ENCODE peak calls at places on chromosomes 16 and 17, in ten cellular contexts. F is HL-60; J is CD4-positive, alpha-beta memory T cell; Y is prostate gland; N is ovary; K is pancreas; E is thoracic aorta; D is hepatocyte; C is uterus; A is mammary epithelial cell. V is an unnamed sample.
A peak's percentile ranks its signal among the peaks of the same experiment; 100 is the strongest.

GRCh38 chr17:19573075-19573474 is 39.4 kb downstream of the SLC47A1 start:
- DNase-seq in D (peak; percentile 32), F (peak; percentile 19), K (no peak), J (no peak), N (no peak), E (no peak), Y (no peak), C (no peak), A (no peak), V (no peak)

GRCh38 chr17:42781639-42782401 is 1.4 kb downstream of the WNK4 start:
- DNase-seq in A (no peak), C (no peak), N (no peak), F (no peak), E (no peak), D (no peak), J (no peak), K (no peak), Y (peak; percentile 45), V (no peak)

GRCh38 chr17:81923302-81924260 is 4.0 kb downstream of the MAFG start:
- DNase-seq in C (no peak), Y (no peak), E (no peak), J (no peak), D (peak; percentile 93), N (peak; percentile 80), A (peak; percentile 65), F (peak; percentile 97), K (peak; percentile 49), V (no peak)

GRCh38 chr17:82239926-82240505 is 11.2 kb downstream of the SLC16A3 start:
- DNase-seq in D (no peak), F (peak; percentile 49), E (no peak), A (no peak), N (no peak), C (no peak), Y (no peak), J (no peak), K (no peak), V (no peak)

GRCh38 chr16:14307623-14308356 is 236.7 kb downstream of the MRTFB start:
- DNase-seq in A (peak; percentile 64), N (no peak), K (peak; percentile 66), D (no peak), C (no peak), Y (no peak), J (no peak), E (no peak), F (no peak), V (peak; percentile 18)

GRCh38 chr17:71902931-71903506 is 217.8 kb upstream of the SOX9 start:
- DNase-seq in A (no peak), Y (no peak), C (no peak), N (no peak), K (no peak), J (no peak), F (no peak), E (no peak), D (no peak), V (no peak)

GRCh38 chr17:30450125-30451027 is 26.8 kb upstream of the GOSR1 start:
- DNase-seq in F (no peak), Y (no peak), K (no peak), C (no peak), A (no peak), N (no peak), J (no peak), E (no peak), D (peak; percentile 29), V (no peak)

GRCh38 chr17:80738987-80739730 is 194.5 kb downstream of the RPTOR start:
- DNase-seq in C (no peak), F (peak; percentile 9), E (no peak), A (no peak), Y (no peak), D (no peak), N (no peak), K (no peak), J (no peak), V (no peak)

GRCh38 chr16:48358419-48358818 is 26.8 kb downstream of the SIAH1 start:
- DNase-seq in K (no peak), F (no peak), D (no peak), E (no peak), A (no peak), Y (no peak), J (no peak), N (no peak), C (no peak), V (no peak)

GRCh38 chr16:89476379-89476778 is 14.0 kb downstream of the ANKRD11 start:
- DNase-seq in D (no peak), A (peak; percentile 99), E (no peak), J (no peak), Y (peak; percentile 68), K (no peak), C (no peak), N (no peak), F (no peak), V (no peak)

GRCh38 chr17:40558651-40559015 is 6.6 kb downstream of the CCR7 start:
- DNase-seq in E (no peak), C (no peak), A (no peak), K (no peak), Y (no peak), D (no peak), J (no peak), N (no peak), F (no peak), V (no peak)

GRCh38 chr17:5272313-5272712 is 9.8 kb upstream of the RABEP1 start:
- DNase-seq in F (no peak), N (no peak), J (no peak), D (no peak), Y (no peak), K (no peak), C (no peak), E (no peak), A (peak; percentile 49), V (no peak)

GRCh38 chr17:82072827-82073226 is 7.2 kb upstream of the DUS1L start:
- DNase-seq in J (no peak), E (no peak), D (no peak), N (no peak), Y (no peak), C (no peak), F (no peak), K (no peak), A (no peak), V (no peak)

GRCh38 chr17:58583486-58583885 is 69.0 kb upstream of the MTMR4 start:
- DNase-seq in D (no peak), E (no peak), F (no peak), C (no peak), K (no peak), Y (no peak), A (peak; percentile 57), N (no peak), J (no peak), V (no peak)

GRCh38 chr16:85048921-85049562 is 21.4 kb downstream of the KIAA0513 start:
- DNase-seq in K (no peak), C (no peak), E (no peak), D (no peak), F (no peak), A (no peak), J (no peak), Y (no peak), N (no peak), V (no peak)

GRCh38 chr16:24800586-24800985 is 45.2 kb upstream of the SLC5A11 start:
- DNase-seq in K (no peak), J (no peak), C (no peak), E (no peak), D (no peak), Y (no peak), F (peak; percentile 9), A (peak; percentile 79), N (no peak), V (no peak)

GRCh38 chr16:59632266-59632855 is 898.2 kb upstream of the GOT2 start:
- DNase-seq in N (no peak), D (peak; percentile 11), C (no peak), J (no peak), F (no peak), A (peak; percentile 13), K (no peak), Y (no peak), E (no peak), V (no peak)

GRCh38 chr17:75087558-75088453 is at the start of gene SLC16A5:
- DNase-seq in C (peak; percentile 91), E (no peak), J (peak; percentile 52), Y (peak; percentile 92), D (peak; percentile 94), K (peak; percentile 64), F (peak; percentile 85), A (peak; percentile 50), N (peak; percentile 81), V (no peak)

DNA sequence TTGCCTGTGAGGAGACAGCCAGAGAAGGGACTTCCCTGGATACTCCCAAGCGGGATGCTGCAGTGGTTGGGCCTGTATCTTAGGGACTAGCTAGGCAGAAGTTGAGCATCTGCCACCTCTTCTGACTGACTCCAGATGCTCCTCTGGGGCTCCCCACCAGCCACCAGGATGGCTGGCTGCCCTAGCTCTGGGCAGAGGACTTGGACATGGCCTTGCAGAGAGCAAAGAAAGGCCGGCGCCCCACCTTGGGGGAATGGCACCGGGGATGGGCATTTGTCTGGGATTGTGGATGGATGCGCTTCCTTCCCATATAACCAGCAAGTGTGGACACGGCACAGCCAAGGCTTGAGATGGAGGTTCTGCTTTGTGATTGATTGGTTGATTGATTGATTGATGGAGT is 69.0 kb downstream of the OR1D5 start:
- DNase-seq in F (no peak), C (no peak), K (no peak), Y (no peak), D (no peak), A (no peak), J (no peak), N (no peak), E (no peak), V (no peak)
- H3K27ac ChIP-seq in F (no peak overlapping the region), C (no peak overlapping the region), K (no peak overlapping the region), Y (peak overlapping the region; percentile 76), D (no peak overlapping the region), A (no peak overlapping the region), J (no peak overlapping the region), N (no peak overlapping the region), E (no peak overlapping the region), V (no peak overlapping the region)

GRCh38 chr17:45925311-45925710 is 31.0 kb downstream of the MAPT start:
- DNase-seq in N (no peak), Y (no peak), C (no peak), D (no peak), K (no peak), E (no peak), A (no peak), F (no peak), J (no peak), V (no peak)
- H3K27ac ChIP-seq in N (no peak overlapping the region), Y (no peak overlapping the region), C (no peak overlapping the region), D (no peak overlapping the region), K (no peak overlapping the region), E (no peak overlapping the region), A (no peak overlapping the region), F (no peak overlapping the region), J (no peak overlapping the region), V (no peak overlapping the region)

GRCh38 chr17:9833922-9834321 is 8.2 kb downstream of the GLP2R start:
- DNase-seq in N (no peak), Y (no peak), K (no peak), J (no peak), A (no peak), E (no peak), C (no peak), F (no peak), D (no peak), V (no peak)
- H3K27ac ChIP-seq in N (no peak overlapping the region), Y (no peak overlapping the region), K (no peak overlapping the region), J (no peak overlapping the region), A (no peak overlapping the region), E (no peak overlapping the region), C (no peak overlapping the region), F (no peak overlapping the region), D (no peak overlapping the region), V (no peak overlapping the region)

DNA sequence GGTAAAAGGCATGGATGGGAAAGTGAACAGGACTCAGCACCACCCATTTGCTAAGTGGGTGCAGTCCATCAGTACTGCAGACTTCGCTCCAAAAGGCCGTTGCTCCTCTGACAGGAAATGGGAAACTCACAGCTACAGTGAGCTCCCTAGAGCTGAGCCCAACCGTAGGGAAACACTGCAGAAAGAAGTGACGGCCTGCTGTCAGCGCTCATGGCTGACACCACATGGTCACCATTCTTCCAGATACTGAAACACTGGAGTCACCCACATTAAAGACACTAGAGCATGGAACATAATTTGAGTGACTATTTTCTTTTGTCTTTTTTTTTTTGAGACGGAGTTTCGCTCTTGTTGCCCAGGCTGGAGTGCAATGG is 31.9 kb downstream of the UBE2O start:
- DNase-seq in J (no peak), Y (no peak), A (no peak), F (no peak), D (no peak), E (no peak), K (no peak), C (no peak), N (no peak), V (no peak)
- H3K27ac ChIP-seq in J (no peak overlapping the region), Y (no peak overlapping the region), A (no peak overlapping the region), F (no peak overlapping the region), D (no peak overlapping the region), E (no peak overlapping the region), K (no peak overlapping the region), C (no peak overlapping the region), N (no peak overlapping the region), V (no peak overlapping the region)